ENCODE peak calls at places on chromosomes 13 and 19, in ten cellular contexts. W is dorsolateral prefrontal cortex; D is heart right ventricle; Z is activated T-helper 2 cell treated with anti-CD3 and anti-CD28 coated beads, Interferon-gamma antibody, Interleukin-2, Interleukin-4, amounts not matched to agents 10 μg/mL and 5 μg/mL and 100 μg/mL, durations not matched to agents 14 hours and 24 hours and 36 hours; B is stimulated activated CD4-positive, alpha-beta T cell treated with anti-CD3 and anti-CD28 coated beads, TNF-alpha, amount 100 ng/mL, for 4 hours; K is activated T-cell treated with anti-CD3 and anti-CD28 coated beads for 1 hour; Q is kidney tubule cell; A is stimulated activated CD8-positive, alpha-beta memory T cell treated with anti-CD3 and anti-CD28 coated beads, Interleukin-7, amount 100 ng/mL, for 1 hour; O is IMR-90; M is mucosa of gallbladder. J is an unnamed sample.

GRCh38 chr13:20090349-20090748 is 70.5 kb downstream of the GJA3 start:
- DNase-seq in W (no peak), B (no peak), O (no peak), A (no peak), D (no peak), Q (no peak), Z (no peak), K (no peak), M (no peak), J (no peak)

GRCh38 chr13:100131863-100132574 is 43.1 kb downstream of the PCCA start:
- DNase-seq in M (no peak), A (no peak), B (no peak), Z (no peak), Q (peak; percentile 94), D (no peak), W (no peak), O (peak; percentile 96), K (no peak), J (no peak)

GRCh38 chr19:7397687-7398086 is 49.0 kb downstream of the ARHGEF18 start:
- DNase-seq in D (no peak), M (no peak), K (no peak), Z (no peak), W (no peak), O (peak; percentile 90), A (no peak), B (no peak), Q (peak; percentile 82), J (no peak)

GRCh38 chr19:40241809-40242384 is 15.4 kb upstream of the CCNP start:
- DNase-seq in K (no peak), A (no peak), B (no peak), Q (no peak), O (no peak), M (peak; percentile 27), W (peak; percentile 73), D (peak; percentile 83), Z (no peak), J (no peak)

GRCh38 chr19:56839665-56840451 is 668 bp downstream of the PEG3 start:
- DNase-seq in Z (no peak), W (peak; percentile 96), A (no peak), Q (peak; percentile 95), K (no peak), D (peak; percentile 95), M (peak; percentile 95), B (no peak), O (no peak), J (no peak)

GRCh38 chr13:88586263-88586662 is 915.1 kb downstream of the SLITRK5 start:
- DNase-seq in W (no peak), K (no peak), Q (no peak), B (no peak), O (no peak), M (no peak), A (no peak), D (no peak), Z (no peak), J (no peak)

GRCh38 chr13:102000764-102001163 is 401.1 kb downstream of the FGF14 start:
- DNase-seq in Q (no peak), B (no peak), Z (no peak), K (no peak), D (no peak), A (no peak), O (no peak), M (no peak), W (no peak), J (no peak)

GRCh38 chr19:56301152-56301551 is 13.5 kb downstream of the ZSCAN5A start:
- DNase-seq in Z (no peak), O (no peak), Q (no peak), M (no peak), A (no peak), D (no peak), B (no peak), W (no peak), K (no peak), J (no peak)

GRCh38 chr19:22601906-22602630 is 32.1 kb upstream of the ZNF492 start:
- DNase-seq in W (no peak), K (no peak), O (no peak), A (no peak), B (no peak), Z (no peak), Q (no peak), D (no peak), M (no peak), J (no peak)

GRCh38 chr13:93915269-93915809 is 564.1 kb downstream of the DCT start:
- DNase-seq in D (no peak), M (no peak), W (no peak), K (no peak), Z (no peak), B (no peak), O (peak; percentile 75), A (no peak), Q (peak; percentile 35), J (no peak)

GRCh38 chr13:40204246-40204645 is 462.2 kb downstream of the FOXO1 start:
- DNase-seq in D (no peak), Z (no peak), M (no peak), W (no peak), A (no peak), O (no peak), K (no peak), B (no peak), Q (no peak), J (no peak)

GRCh38 chr19:45177817-45178261 is at the start of gene TRAPPC6A:
- DNase-seq in B (no peak), A (no peak), M (no peak), K (no peak), D (no peak), Z (no peak), W (no peak), Q (peak; percentile 84), O (peak; percentile 70), J (peak; percentile 27)

GRCh38 chr19:17185590-17185989 is 29.6 kb upstream of the USE1 start:
- DNase-seq in O (no peak), B (no peak), Q (no peak), K (no peak), Z (no peak), W (no peak), M (no peak), D (no peak), A (no peak), J (no peak)

GRCh38 chr13:100525453-100526298 is 62.9 kb downstream of the GGACT start:
- DNase-seq in D (no peak), B (no peak), Z (no peak), W (no peak), M (no peak), K (no peak), Q (peak; percentile 15), O (no peak), A (no peak), J (no peak)

J was measured in activated T-helper 9 cell treated with anti-CD3 and anti-CD28 coated beads, Interleukin-2, amount 50 U/mL, for 16 hours.